ENCODE peak calls at places on chromosomes 2 and 18, in eight cellular contexts. C, R, J, H, B, V, E and F are unnamed samples.

GRCh38 chr2:109284816-109285215 is 155.8 kb downstream of the SH3RF3 start:
- DNase-seq in C (no peak), R (no peak), J (no peak), E (peak), V (no peak), B (no peak), H (peak), F (no peak)

GRCh38 chr2:167732251-167732788 is 515.1 kb downstream of the STK39 start:
- DNase-seq in V (no peak), C (no peak), B (no peak), J (no peak), R (no peak), H (no peak), E (no peak), F (no peak)

GRCh38 chr2:48528431-48528830 is 1.5 kb upstream of the STON1 start:
- DNase-seq in E (no peak), C (no peak), H (no peak), B (no peak), V (no peak), J (no peak), R (no peak), F (no peak)

GRCh38 chr18:57915241-57915640 is 112.1 kb upstream of the ATP8B1 start:
- DNase-seq in J (no peak), B (no peak), H (no peak), E (no peak), C (no peak), V (no peak), R (no peak), F (no peak)

GRCh38 chr2:121284424-121285076 is 452 bp downstream of the TFCP2L1 start:
- DNase-seq in J (no peak), B (no peak), E (peak), C (no peak), V (peak), H (peak), R (no peak), F (no peak)

GRCh38 chr18:47754311-47755101 is 176.0 kb downstream of the SMAD2 start:
- DNase-seq in H (no peak), E (peak), B (peak), R (peak), C (no peak), V (peak), J (peak), F (peak)

GRCh38 chr2:33392366-33392765 is 84.1 kb upstream of the RASGRP3 start:
- DNase-seq in R (peak), V (no peak), B (peak), E (no peak), H (no peak), J (no peak), C (no peak), F (no peak)

GRCh38 chr2:17821535-17822451 is 5.5 kb downstream of the MSGN1 start:
- DNase-seq in B (no peak), C (no peak), J (no peak), V (no peak), H (no peak), R (no peak), E (no peak), F (no peak)

GRCh38 chr2:60516383-60516811 is 37.1 kb downstream of the BCL11A start:
- DNase-seq in R (no peak), C (no peak), B (no peak), V (no peak), J (no peak), E (no peak), H (no peak), F (no peak)

GRCh38 chr2:228247335-228247734 is 65.8 kb upstream of the SPHKAP start:
- DNase-seq in E (no peak), H (no peak), J (no peak), C (no peak), V (no peak), R (no peak), B (no peak), F (no peak)

GRCh38 chr18:49224130-49224529 is 236.3 kb downstream of the DYM start:
- DNase-seq in H (no peak), R (peak), V (no peak), C (no peak), E (no peak), J (no peak), B (no peak), F (no peak)

GRCh38 chr2:107633580-107634147 is 193.0 kb upstream of the RGPD4 start:
- DNase-seq in C (no peak), J (no peak), E (no peak), H (no peak), R (peak), B (no peak), V (no peak), F (no peak)

GRCh38 chr2:98479959-98480524 is 35.4 kb downstream of the INPP4A start:
- DNase-seq in C (no peak), R (no peak), H (peak), B (peak), E (peak), J (no peak), V (no peak), F (peak)

GRCh38 chr18:74654637-74655036 is 57.0 kb downstream of the ZNF407 start:
- DNase-seq in B (no peak), H (no peak), E (peak), C (no peak), J (no peak), R (no peak), V (no peak), F (no peak)
- TF ChIP-seq CTCF in B (no peak), H (no peak), E (peak), C (no peak), J (no peak), R (no peak), V (no peak), F (no peak)

GRCh38 chr2:71544919-71545571 is 91.7 kb downstream of the DYSF start:
- DNase-seq in J (peak), H (peak), R (no peak), C (no peak), B (peak), E (no peak), V (no peak), F (no peak)
- TF ChIP-seq POLR2AphosphoS5 in J (no peak), H (peak), R (no peak), C (no peak), B (no peak), E (no peak), V (peak), F (peak)

DNA sequence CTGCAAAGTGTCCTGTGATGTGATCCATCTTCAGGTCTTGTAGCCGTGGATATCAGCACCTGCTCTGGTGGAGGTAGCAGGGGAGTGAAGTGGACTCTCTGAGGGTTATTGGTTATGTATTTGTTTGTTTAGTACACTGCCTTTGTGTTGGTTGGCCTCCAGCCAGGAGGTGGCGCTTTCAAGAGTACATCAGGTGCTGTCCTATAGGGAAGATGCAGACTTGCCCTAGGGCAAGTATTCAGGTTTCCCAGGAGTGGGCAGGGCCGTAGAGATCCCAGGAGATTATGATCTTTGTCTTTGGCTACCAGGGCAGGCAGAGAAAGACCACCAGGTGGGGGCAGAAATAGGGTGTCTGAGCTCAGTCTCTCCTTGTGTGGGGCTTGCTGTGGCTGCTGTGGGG is 411.8 kb downstream of the SOX11 start:
- DNase-seq in R (no peak), C (no peak), B (no peak), V (no peak), H (no peak), J (no peak), E (no peak), F (peak)
- TF ChIP-seq CTCF in R (no peak), C (no peak), B (no peak), V (no peak), H (no peak), J (no peak), E (no peak), F (no peak)

DNA sequence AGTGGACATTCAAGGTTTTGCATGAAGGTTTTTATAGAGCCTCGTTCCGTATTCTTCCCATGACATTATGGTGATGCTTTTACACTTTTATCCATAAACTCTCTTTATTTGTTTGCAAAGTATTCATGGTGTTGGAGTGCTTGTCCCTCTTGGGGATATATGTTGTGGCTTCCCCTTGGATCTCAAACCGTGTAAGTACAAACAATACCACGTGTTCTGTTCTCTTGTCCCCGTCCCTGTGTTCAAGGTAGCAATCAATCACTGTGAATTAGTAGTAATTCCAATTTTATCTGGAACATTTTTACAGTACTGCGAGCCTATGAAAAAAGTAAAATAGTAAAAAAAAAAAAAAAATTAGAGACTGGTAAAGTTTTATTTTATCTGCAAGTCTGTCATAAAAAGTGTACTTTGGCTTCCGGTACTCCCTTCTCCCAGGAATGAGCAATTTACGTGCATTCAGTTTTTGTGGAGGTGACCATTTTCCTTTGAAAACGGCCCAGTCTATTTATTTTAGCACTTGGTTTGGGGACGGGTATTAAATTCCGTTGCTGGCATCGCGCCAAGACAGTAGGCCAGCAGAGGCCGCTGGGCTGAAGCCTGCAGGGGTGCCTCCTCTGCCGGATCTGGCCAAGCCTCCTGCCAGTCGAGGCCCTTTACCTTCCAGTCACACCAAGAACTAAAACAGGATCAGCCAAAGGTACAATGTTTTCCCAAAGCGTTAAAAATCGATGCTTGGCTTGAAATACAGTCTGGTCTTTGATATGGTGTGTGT is 175.7 kb downstream of the SOCS6 start:
- DNase-seq in R (peak), H (peak), C (peak), E (peak), B (peak), J (peak), V (peak), F (peak)
- TF ChIP-seq POLR2AphosphoS5 in R (no peak), H (peak), C (no peak), E (no peak), B (no peak), J (peak), V (no peak), F (no peak)

GRCh38 chr2:177392373-177393246 is at the start of gene AGPS:
- DNase-seq in R (peak), C (peak), H (peak), V (peak), B (peak), J (peak), E (peak), F (peak)
- TF ChIP-seq CTCF in R (no peak), C (no peak), H (peak), V (peak), B (peak), J (no peak), E (no peak), F (peak)

GRCh38 chr2:180682871-180683270 is 297.5 kb upstream of the UBE2E3 start:
- DNase-seq in C (no peak), J (no peak), V (no peak), B (no peak), R (no peak), H (no peak), E (no peak), F (no peak)

GRCh38 chr2:180677200-180677599 is 303.2 kb upstream of the UBE2E3 start:
- DNase-seq in V (no peak), E (no peak), C (no peak), R (no peak), B (no peak), J (no peak), H (no peak), F (no peak)

GRCh38 chr2:180676520-180676919 is 303.9 kb upstream of the UBE2E3 start:
- DNase-seq in B (no peak), E (no peak), V (no peak), J (no peak), C (no peak), R (no peak), H (no peak), F (no peak)

GRCh38 chr2:180677928-180678327 is 302.5 kb upstream of the UBE2E3 start:
- DNase-seq in E (no peak), C (no peak), H (no peak), J (no peak), R (no peak), B (no peak), V (no peak), F (no peak)

DNA sequence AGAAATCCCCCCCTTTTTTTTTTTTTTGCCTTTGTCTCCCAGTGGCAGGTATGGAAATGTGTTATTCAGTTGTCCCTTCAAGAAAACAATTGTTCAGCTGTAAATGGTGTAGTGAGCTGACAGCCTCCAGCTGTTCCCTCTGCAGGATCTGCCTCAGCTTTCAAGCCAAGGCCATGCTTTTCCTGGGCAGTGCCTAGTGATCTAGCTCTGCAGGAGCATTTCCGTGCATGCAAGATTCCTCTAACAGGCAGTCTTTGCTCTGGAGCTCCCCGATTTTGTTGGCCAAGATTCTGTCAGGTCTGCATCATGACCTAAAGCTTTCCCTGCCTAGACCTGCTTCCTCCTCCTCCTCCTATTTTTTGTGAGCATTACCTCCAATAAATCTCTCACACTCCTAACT is 300.7 kb upstream of the UBE2E3 start:
- DNase-seq in V (no peak), E (no peak), H (no peak), J (no peak), C (no peak), R (no peak), B (no peak), F (no peak)
- TF ChIP-seq POLR2AphosphoS5 in V (no peak), E (no peak), H (no peak), J (no peak), C (no peak), R (no peak), B (no peak), F (no peak)

GRCh38 chr2:10675126-10675525 is 14.6 kb downstream of the NOL10 start:
- DNase-seq in R (no peak), C (no peak), V (no peak), J (peak), E (no peak), H (no peak), B (no peak), F (no peak)

GRCh38 chr2:10680957-10681356 is 8.8 kb downstream of the NOL10 start:
- DNase-seq in R (no peak), H (no peak), C (no peak), B (no peak), V (no peak), E (no peak), J (no peak), F (no peak)

GRCh38 chr2:10680214-10680613 is 9.6 kb downstream of the NOL10 start:
- DNase-seq in E (no peak), H (no peak), V (no peak), C (no peak), B (no peak), J (no peak), R (no peak), F (no peak)

DNA sequence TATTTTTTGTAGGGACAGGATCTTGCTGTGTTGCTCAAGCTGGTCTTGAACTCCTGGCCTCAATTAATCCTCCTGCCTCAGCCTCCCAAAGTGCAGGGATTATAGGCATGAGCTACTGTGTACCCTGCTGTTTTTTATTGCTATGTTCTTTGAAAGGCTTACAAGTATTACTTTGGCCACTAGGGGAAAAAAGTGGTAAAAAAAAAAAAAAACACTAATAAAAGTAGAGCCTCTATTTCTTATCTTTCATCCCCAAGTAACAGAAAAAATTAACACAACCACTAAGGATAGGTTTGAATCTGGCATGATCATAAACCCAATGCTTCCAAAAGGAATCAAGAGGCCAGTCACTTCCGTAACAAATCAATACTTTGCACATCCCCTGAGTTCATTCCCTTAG is 11.6 kb downstream of the NOL10 start:
- DNase-seq in J (no peak), B (no peak), E (no peak), V (no peak), R (no peak), C (no peak), H (no peak), F (no peak)
- TF ChIP-seq CTCF in J (no peak), B (peak), E (peak), V (no peak), R (no peak), C (no peak), H (no peak), F (no peak)

GRCh38 chr18:60060578-60060977 is 160.8 kb downstream of the PMAIP1 start:
- DNase-seq in J (no peak), C (no peak), H (no peak), R (no peak), B (no peak), V (no peak), E (no peak), F (no peak)
- TF ChIP-seq POLR2AphosphoS5 in J (no peak), C (no peak), H (no peak), R (no peak), B (no peak), V (no peak), E (no peak), F (no peak)

GRCh38 chr2:8539743-8540551 is 141.9 kb upstream of the ID2 start:
- DNase-seq in J (peak), B (peak), E (peak), R (no peak), V (no peak), H (peak), C (peak), F (peak)
- TF ChIP-seq CTCF in J (no peak), B (no peak), E (no peak), R (no peak), V (peak), H (no peak), C (no peak), F (no peak)

DNA sequence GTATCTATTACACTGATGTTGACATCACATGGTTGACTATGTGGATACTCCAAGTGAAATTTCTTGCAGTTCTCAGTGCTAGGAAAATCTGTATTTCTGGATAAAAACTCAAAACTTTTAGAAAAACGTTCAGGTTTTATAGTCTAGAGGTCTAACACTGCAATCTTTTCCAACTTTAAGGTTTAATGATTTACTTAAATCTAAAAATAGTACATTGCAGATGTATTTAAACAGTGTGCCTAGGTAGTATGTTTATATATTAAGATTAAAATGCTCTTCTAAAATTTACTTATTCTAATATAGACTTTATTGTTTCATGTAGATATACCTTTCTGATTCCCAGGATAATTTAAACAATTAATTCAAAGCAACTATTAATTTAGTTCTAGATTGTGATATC is 98.3 kb downstream of the SH3YL1 start:
- DNase-seq in H (no peak), R (no peak), B (no peak), E (no peak), C (no peak), J (no peak), V (no peak), F (no peak)
- TF ChIP-seq POLR2AphosphoS5 in H (no peak), R (no peak), B (no peak), E (no peak), C (no peak), J (no peak), V (no peak), F (no peak)